ENCODE peak calls at places on chromosome 6, in five cellular contexts. J is ACHN, Y is retinal pigment epithelial cell, R is GM06990, W is T-helper 9 cell. C is an unnamed sample.

GRCh38 chr6:125749864-125750691 is 646 bp downstream of the HEY2 start:
- DNase-seq in J (no peak), Y (no peak), R (no peak), W (no peak), C (no peak)

GRCh38 chr6:157951828-157952227 is 29.8 kb upstream of the SYNJ2 start:
- DNase-seq in J (no peak), Y (no peak), R (no peak), W (no peak), C (no peak)

GRCh38 chr6:117399924-117400323 is 25.8 kb downstream of the ROS1 start:
- DNase-seq in J (peak), Y (no peak), R (no peak), W (no peak), C (no peak)

GRCh38 chr6:170045563-170045960 is 245.3 kb downstream of the DLL1 start:
- DNase-seq in J (no peak), Y (no peak), R (no peak), W (no peak), C (no peak)

GRCh38 chr6:4819706-4820283 is 43.6 kb downstream of the CDYL start:
- DNase-seq in J (no peak), Y (no peak), R (no peak), W (no peak), C (no peak)

GRCh38 chr6:12060780-12061619 is 48.9 kb downstream of the HIVEP1 start:
- DNase-seq in J (peak), Y (no peak), R (peak), W (peak), C (peak)

GRCh38 chr6:12395898-12396297 is 105.7 kb downstream of the EDN1 start:
- DNase-seq in J (no peak), Y (no peak), R (no peak), W (no peak), C (no peak)

GRCh38 chr6:44266347-44266746 is 996 bp upstream of the NFKBIE start:
- DNase-seq in J (no peak), Y (no peak), R (no peak), W (no peak), C (no peak)

GRCh38 chr6:48109902-48110301 is 1.1 kb downstream of the PTCHD4 start:
- DNase-seq in J (peak), Y (no peak), R (no peak), W (no peak), C (no peak)

GRCh38 chr6:22598386-22598785 is 29.0 kb downstream of the HDGFL1 start:
- DNase-seq in J (peak), Y (no peak), R (no peak), W (no peak), C (no peak)

GRCh38 chr6:33375143-33375649 is 16.4 kb upstream of the KIFC1 start:
- DNase-seq in J (peak), Y (peak), R (no peak), W (no peak), C (peak)

GRCh38 chr6:166737231-166737630 is 110.2 kb upstream of the RPS6KA2 start:
- DNase-seq in J (no peak), Y (peak), R (no peak), W (no peak), C (no peak)

GRCh38 chr6:157710604-157711003 is 112.4 kb upstream of the SNX9 start:
- DNase-seq in J (no peak), Y (no peak), R (no peak), W (no peak), C (no peak)

C was measured in globus pallidus.